ENCODE peak calls at places on chromosomes 3 and 15, in four cellular contexts. One of them, this sample, is unnamed.

GRCh38 chr3:85342915-85343314 is 384.1 kb downstream of the CADM2 start:
- DNase-seq in psoas muscle: no peak
- DNase-seq in foreskin fibroblast: peak
- DNase-seq in GM03348: no peak
- DNase-seq in this sample: no peak

GRCh38 chr3:101940521-101940992 is 91.2 kb downstream of the NFKBIZ start:
- DNase-seq in psoas muscle: peak
- DNase-seq in foreskin fibroblast: peak
- DNase-seq in GM03348: peak
- DNase-seq in this sample: peak

GRCh38 chr15:68994981-68995753 is 19.3 kb upstream of the NOX5 start:
- DNase-seq in psoas muscle: no peak
- DNase-seq in foreskin fibroblast: no peak
- DNase-seq in GM03348: no peak
- DNase-seq in this sample: no peak

GRCh38 chr3:63228677-63229076 is 49.4 kb upstream of the SYNPR start:
- DNase-seq in psoas muscle: no peak
- DNase-seq in foreskin fibroblast: peak
- DNase-seq in GM03348: peak
- DNase-seq in this sample: no peak

GRCh38 chr3:24225027-24225743 is 269.5 kb downstream of the THRB start:
- DNase-seq in psoas muscle: no peak
- DNase-seq in foreskin fibroblast: no peak
- DNase-seq in GM03348: no peak
- DNase-seq in this sample: no peak

GRCh38 chr3:52200981-52201679 is 3.2 kb downstream of the ALAS1 start:
- DNase-seq in psoas muscle: no peak
- DNase-seq in foreskin fibroblast: no peak
- DNase-seq in GM03348: no peak
- DNase-seq in this sample: no peak

GRCh38 chr3:52912885-52913731 is 15.8 kb upstream of the STIMATE start:
- DNase-seq in psoas muscle: no peak
- DNase-seq in foreskin fibroblast: no peak
- DNase-seq in GM03348: no peak
- DNase-seq in this sample: no peak

GRCh38 chr3:112018712-112019111 is 15.8 kb upstream of the TMPRSS7 start:
- DNase-seq in psoas muscle: no peak
- DNase-seq in foreskin fibroblast: no peak
- DNase-seq in GM03348: no peak
- DNase-seq in this sample: no peak

GRCh38 chr15:58454950-58455401 is 23.2 kb downstream of the LIPC start:
- DNase-seq in psoas muscle: no peak
- DNase-seq in foreskin fibroblast: peak
- DNase-seq in GM03348: no peak
- DNase-seq in this sample: no peak

GRCh38 chr3:46488735-46489361 is 8.9 kb upstream of the RTP3 start:
- DNase-seq in psoas muscle: peak
- DNase-seq in foreskin fibroblast: peak
- DNase-seq in GM03348: peak
- DNase-seq in this sample: no peak

GRCh38 chr15:79431636-79432344 is at the start of gene MINAR1:
- DNase-seq in psoas muscle: peak
- DNase-seq in foreskin fibroblast: peak
- DNase-seq in GM03348: peak
- DNase-seq in this sample: no peak

GRCh38 chr15:90419202-90419601 is 31.2 kb downstream of the IQGAP1 start:
- DNase-seq in psoas muscle: no peak
- DNase-seq in foreskin fibroblast: no peak
- DNase-seq in GM03348: no peak
- DNase-seq in this sample: no peak

GRCh38 chr15:29220852-29221251 is 48.8 kb downstream of the NSMCE3 start:
- DNase-seq in psoas muscle: no peak
- DNase-seq in foreskin fibroblast: no peak
- DNase-seq in GM03348: no peak
- DNase-seq in this sample: no peak